ENCODE peak calls at places on chromosomes 6 and 20, in five cellular contexts. One of them, this sample, is unnamed.

GRCh38 chr6:38020593-38020992 is 201.1 kb downstream of the ZFAND3 start:
- DNase-seq in pons: no peak
- DNase-seq in neural progenitor cell: no peak
- DNase-seq in activated CD4-positive, alpha-beta T cell treated with anti-CD3 and anti-CD28 coated beads, Interleukin-2, amount 10 ng/mL, durations not matched to agents 7 days and 5 days: no peak
- DNase-seq in HFFc6: no peak
- DNase-seq in this sample: no peak

GRCh38 chr6:15322781-15323536 is 77.1 kb downstream of the JARID2 start:
- DNase-seq in pons: no peak
- DNase-seq in neural progenitor cell: no peak
- DNase-seq in activated CD4-positive, alpha-beta T cell treated with anti-CD3 and anti-CD28 coated beads, Interleukin-2, amount 10 ng/mL, durations not matched to agents 7 days and 5 days: no peak
- DNase-seq in HFFc6: no peak
- DNase-seq in this sample: no peak

GRCh38 chr6:39850897-39851296 is 58.7 kb downstream of the DAAM2 start:
- DNase-seq in pons: no peak
- DNase-seq in neural progenitor cell: no peak
- DNase-seq in activated CD4-positive, alpha-beta T cell treated with anti-CD3 and anti-CD28 coated beads, Interleukin-2, amount 10 ng/mL, durations not matched to agents 7 days and 5 days: no peak
- DNase-seq in HFFc6: no peak
- DNase-seq in this sample: no peak

GRCh38 chr6:43737272-43738081 is 32.5 kb upstream of the VEGFA start:
- DNase-seq in pons: no peak
- DNase-seq in neural progenitor cell: peak
- DNase-seq in activated CD4-positive, alpha-beta T cell treated with anti-CD3 and anti-CD28 coated beads, Interleukin-2, amount 10 ng/mL, durations not matched to agents 7 days and 5 days: no peak
- DNase-seq in HFFc6: no peak
- DNase-seq in this sample: peak

GRCh38 chr20:50191065-50191565 is 485 bp downstream of the CEBPB start:
- DNase-seq in pons: no peak
- DNase-seq in neural progenitor cell: no peak
- DNase-seq in activated CD4-positive, alpha-beta T cell treated with anti-CD3 and anti-CD28 coated beads, Interleukin-2, amount 10 ng/mL, durations not matched to agents 7 days and 5 days: peak
- DNase-seq in HFFc6: peak
- DNase-seq in this sample: no peak

GRCh38 chr6:84269947-84270733 is 42.7 kb upstream of the CEP162 start:
- DNase-seq in pons: no peak
- DNase-seq in neural progenitor cell: no peak
- DNase-seq in activated CD4-positive, alpha-beta T cell treated with anti-CD3 and anti-CD28 coated beads, Interleukin-2, amount 10 ng/mL, durations not matched to agents 7 days and 5 days: no peak
- DNase-seq in HFFc6: no peak
- DNase-seq in this sample: no peak

GRCh38 chr6:13281630-13282156 is 46.6 kb downstream of the TBC1D7 start:
- DNase-seq in pons: no peak
- DNase-seq in neural progenitor cell: no peak
- DNase-seq in activated CD4-positive, alpha-beta T cell treated with anti-CD3 and anti-CD28 coated beads, Interleukin-2, amount 10 ng/mL, durations not matched to agents 7 days and 5 days: no peak
- DNase-seq in HFFc6: no peak
- DNase-seq in this sample: no peak

GRCh38 chr6:44117397-44118128 is 9.7 kb downstream of the MRPL14 start:
- DNase-seq in pons: no peak
- DNase-seq in neural progenitor cell: no peak
- DNase-seq in activated CD4-positive, alpha-beta T cell treated with anti-CD3 and anti-CD28 coated beads, Interleukin-2, amount 10 ng/mL, durations not matched to agents 7 days and 5 days: no peak
- DNase-seq in HFFc6: peak
- DNase-seq in this sample: no peak

GRCh38 chr6:15368186-15368585 is 122.3 kb downstream of the JARID2 start:
- DNase-seq in pons: peak
- DNase-seq in neural progenitor cell: no peak
- DNase-seq in activated CD4-positive, alpha-beta T cell treated with anti-CD3 and anti-CD28 coated beads, Interleukin-2, amount 10 ng/mL, durations not matched to agents 7 days and 5 days: no peak
- DNase-seq in HFFc6: no peak
- DNase-seq in this sample: no peak

GRCh38 chr6:106702451-106703110 is 73.2 kb downstream of the QRSL1 start:
- DNase-seq in pons: no peak
- DNase-seq in neural progenitor cell: no peak
- DNase-seq in activated CD4-positive, alpha-beta T cell treated with anti-CD3 and anti-CD28 coated beads, Interleukin-2, amount 10 ng/mL, durations not matched to agents 7 days and 5 days: no peak
- DNase-seq in HFFc6: no peak
- DNase-seq in this sample: no peak

GRCh38 chr6:163338671-163339405 is 75.7 kb upstream of the QKI start:
- DNase-seq in pons: peak
- DNase-seq in neural progenitor cell: peak
- DNase-seq in activated CD4-positive, alpha-beta T cell treated with anti-CD3 and anti-CD28 coated beads, Interleukin-2, amount 10 ng/mL, durations not matched to agents 7 days and 5 days: no peak
- DNase-seq in HFFc6: peak
- DNase-seq in this sample: no peak

GRCh38 chr6:155201461-155202226 is 62.2 kb upstream of the CLDN20 start:
- DNase-seq in pons: no peak
- DNase-seq in neural progenitor cell: no peak
- DNase-seq in activated CD4-positive, alpha-beta T cell treated with anti-CD3 and anti-CD28 coated beads, Interleukin-2, amount 10 ng/mL, durations not matched to agents 7 days and 5 days: no peak
- DNase-seq in HFFc6: peak
- DNase-seq in this sample: no peak

GRCh38 chr20:46237221-46237620 is 71.1 kb downstream of the CDH22 start:
- DNase-seq in pons: no peak
- DNase-seq in neural progenitor cell: peak
- DNase-seq in activated CD4-positive, alpha-beta T cell treated with anti-CD3 and anti-CD28 coated beads, Interleukin-2, amount 10 ng/mL, durations not matched to agents 7 days and 5 days: no peak
- DNase-seq in HFFc6: no peak
- DNase-seq in this sample: peak

GRCh38 chr6:49949062-49949461 is 14.9 kb downstream of the DEFB114 start:
- DNase-seq in pons: no peak
- DNase-seq in neural progenitor cell: no peak
- DNase-seq in activated CD4-positive, alpha-beta T cell treated with anti-CD3 and anti-CD28 coated beads, Interleukin-2, amount 10 ng/mL, durations not matched to agents 7 days and 5 days: no peak
- DNase-seq in HFFc6: no peak
- DNase-seq in this sample: no peak

GRCh38 chr6:170250451-170250850 is 40.4 kb downstream of the DLL1 start:
- DNase-seq in pons: no peak
- DNase-seq in neural progenitor cell: no peak
- DNase-seq in activated CD4-positive, alpha-beta T cell treated with anti-CD3 and anti-CD28 coated beads, Interleukin-2, amount 10 ng/mL, durations not matched to agents 7 days and 5 days: no peak
- DNase-seq in HFFc6: no peak
- DNase-seq in this sample: no peak

GRCh38 chr6:48757661-48758060 is 646.7 kb upstream of the PTCHD4 start:
- DNase-seq in pons: no peak
- DNase-seq in neural progenitor cell: no peak
- DNase-seq in activated CD4-positive, alpha-beta T cell treated with anti-CD3 and anti-CD28 coated beads, Interleukin-2, amount 10 ng/mL, durations not matched to agents 7 days and 5 days: no peak
- DNase-seq in HFFc6: peak
- DNase-seq in this sample: no peak

GRCh38 chr6:170048615-170049256 is 242.1 kb downstream of the DLL1 start:
- DNase-seq in pons: peak
- DNase-seq in neural progenitor cell: no peak
- DNase-seq in activated CD4-positive, alpha-beta T cell treated with anti-CD3 and anti-CD28 coated beads, Interleukin-2, amount 10 ng/mL, durations not matched to agents 7 days and 5 days: no peak
- DNase-seq in HFFc6: no peak
- DNase-seq in this sample: no peak

GRCh38 chr6:54873589-54873988 is 27.0 kb downstream of the FAM83B start:
- DNase-seq in pons: no peak
- DNase-seq in neural progenitor cell: no peak
- DNase-seq in activated CD4-positive, alpha-beta T cell treated with anti-CD3 and anti-CD28 coated beads, Interleukin-2, amount 10 ng/mL, durations not matched to agents 7 days and 5 days: no peak
- DNase-seq in HFFc6: no peak
- DNase-seq in this sample: no peak

GRCh38 chr6:34726055-34726454 is 29.5 kb upstream of the ILRUN start:
- DNase-seq in pons: no peak
- DNase-seq in neural progenitor cell: no peak
- DNase-seq in activated CD4-positive, alpha-beta T cell treated with anti-CD3 and anti-CD28 coated beads, Interleukin-2, amount 10 ng/mL, durations not matched to agents 7 days and 5 days: no peak
- DNase-seq in HFFc6: no peak
- DNase-seq in this sample: no peak

GRCh38 chr6:137542713-137543112 is 48.5 kb upstream of the OLIG3 start:
- DNase-seq in pons: no peak
- DNase-seq in neural progenitor cell: no peak
- DNase-seq in activated CD4-positive, alpha-beta T cell treated with anti-CD3 and anti-CD28 coated beads, Interleukin-2, amount 10 ng/mL, durations not matched to agents 7 days and 5 days: no peak
- DNase-seq in HFFc6: no peak
- DNase-seq in this sample: no peak

GRCh38 chr6:37362101-37362823 is 8.5 kb downstream of the RNF8 start:
- DNase-seq in pons: no peak
- DNase-seq in neural progenitor cell: no peak
- DNase-seq in activated CD4-positive, alpha-beta T cell treated with anti-CD3 and anti-CD28 coated beads, Interleukin-2, amount 10 ng/mL, durations not matched to agents 7 days and 5 days: no peak
- DNase-seq in HFFc6: no peak
- DNase-seq in this sample: no peak

GRCh38 chr20:57470212-57470522 is 54.8 kb downstream of the CTCFL start:
- DNase-seq in pons: no peak
- DNase-seq in neural progenitor cell: peak
- DNase-seq in activated CD4-positive, alpha-beta T cell treated with anti-CD3 and anti-CD28 coated beads, Interleukin-2, amount 10 ng/mL, durations not matched to agents 7 days and 5 days: no peak
- DNase-seq in HFFc6: no peak
- DNase-seq in this sample: no peak

GRCh38 chr20:25749667-25750066 is 53.0 kb upstream of the ZNF337 start:
- DNase-seq in pons: no peak
- DNase-seq in neural progenitor cell: no peak
- DNase-seq in activated CD4-positive, alpha-beta T cell treated with anti-CD3 and anti-CD28 coated beads, Interleukin-2, amount 10 ng/mL, durations not matched to agents 7 days and 5 days: no peak
- DNase-seq in HFFc6: no peak
- DNase-seq in this sample: no peak

GRCh38 chr6:32445321-32445854 is 5.7 kb downstream of the HLA-DRA start:
- DNase-seq in pons: no peak
- DNase-seq in neural progenitor cell: no peak
- DNase-seq in activated CD4-positive, alpha-beta T cell treated with anti-CD3 and anti-CD28 coated beads, Interleukin-2, amount 10 ng/mL, durations not matched to agents 7 days and 5 days: no peak
- DNase-seq in HFFc6: no peak
- DNase-seq in this sample: no peak

This sample was measured in H9.